ENCODE peak calls at places on chromosome 9, in six cellular contexts. J, U, S, Q, R and F are unnamed samples.

GRCh38 chr9:34520505-34521385 is 2.0 kb downstream of the ENHO start:
- DNase-seq in J (no peak), R (no peak), S (no peak), Q (no peak), U (no peak), F (no peak)

GRCh38 chr9:123952631-123953147 is 22.8 kb upstream of the DENND1A start:
- DNase-seq in J (no peak), U (no peak), S (no peak), Q (no peak), R (no peak), F (no peak)

GRCh38 chr9:96661711-96662110 is 6.6 kb upstream of the PRXL2C start:
- DNase-seq in S (peak), R (peak), Q (no peak), U (no peak), J (peak), F (no peak)

GRCh38 chr9:121107041-121107440 is 32.3 kb downstream of the CNTRL start:
- DNase-seq in U (no peak), R (peak), S (no peak), Q (no peak), J (no peak), F (no peak)

GRCh38 chr9:110142253-110142652 is 65.7 kb downstream of the C9orf152 start:
- DNase-seq in R (peak), J (no peak), U (no peak), S (no peak), Q (no peak), F (no peak)

GRCh38 chr9:135138078-135138855 is 50.8 kb downstream of the OLFM1 start:
- DNase-seq in R (no peak), J (no peak), U (no peak), Q (no peak), S (no peak), F (no peak)

GRCh38 chr9:112249277-112249676 is 74.2 kb upstream of the SUSD1 start:
- DNase-seq in U (no peak), J (peak), S (peak), R (no peak), Q (no peak), F (no peak)

GRCh38 chr9:18268381-18268780 is 205.6 kb upstream of the ADAMTSL1 start:
- DNase-seq in Q (no peak), U (peak), S (peak), R (no peak), J (peak), F (no peak)

GRCh38 chr9:93945400-93946337 is 9.5 kb downstream of the BARX1 start:
- DNase-seq in S (no peak), J (no peak), Q (no peak), U (no peak), R (no peak), F (no peak)

GRCh38 chr9:124377551-124377950 is 37.7 kb downstream of the PSMB7 start:
- DNase-seq in Q (no peak), J (no peak), U (no peak), S (no peak), R (no peak), F (no peak)

GRCh38 chr9:137421838-137422667 is 909 bp downstream of the EXD3 start:
- DNase-seq in Q (no peak), J (no peak), S (no peak), U (no peak), R (peak), F (peak)

GRCh38 chr9:134085674-134086073 is 17.8 kb upstream of the BRD3 start:
- DNase-seq in U (no peak), S (no peak), Q (no peak), R (no peak), J (no peak), F (no peak)

GRCh38 chr9:15389173-15389572 is 33.5 kb upstream of the SNAPC3 start:
- DNase-seq in S (peak), U (no peak), R (no peak), Q (no peak), J (no peak), F (no peak)

GRCh38 chr9:93234600-93234999 is 50.7 kb downstream of the WNK2 start:
- DNase-seq in S (no peak), Q (no peak), R (no peak), J (no peak), U (no peak), F (no peak)

GRCh38 chr9:136553581-136553980 is 7.7 kb upstream of the NOTCH1 start:
- DNase-seq in U (no peak), R (no peak), S (no peak), Q (no peak), J (no peak), F (no peak)

GRCh38 chr9:116096046-116096445 is 57.5 kb upstream of the PAPPA start:
- DNase-seq in S (peak), J (no peak), R (no peak), U (no peak), Q (no peak), F (no peak)

GRCh38 chr9:99357575-99357974 is 135.5 kb downstream of the SEC61B start:
- DNase-seq in J (no peak), U (no peak), R (peak), S (no peak), Q (no peak), F (no peak)

GRCh38 chr9:136634904-136635303 is 27.8 kb upstream of the EGFL7 start:
- DNase-seq in R (no peak), J (no peak), Q (no peak), U (no peak), S (no peak), F (no peak)

GRCh38 chr9:137180491-137180890 is 7.9 kb downstream of the ANAPC2 start:
- DNase-seq in U (no peak), S (no peak), J (no peak), Q (no peak), R (no peak), F (no peak)

GRCh38 chr9:114690308-114690707 is 8.3 kb upstream of the TEX48 start:
- DNase-seq in S (no peak), R (no peak), U (no peak), J (no peak), Q (no peak), F (no peak)

GRCh38 chr9:94056442-94056974 is 27.8 kb upstream of the PTPDC1 start:
- DNase-seq in J (peak), S (peak), Q (no peak), R (peak), U (no peak), F (no peak)

GRCh38 chr9:113012492-113012891 is 500 bp upstream of the ZNF883 start:
- DNase-seq in J (no peak), S (no peak), U (no peak), R (no peak), Q (no peak), F (no peak)

GRCh38 chr9:77978086-77978781 is 53.4 kb downstream of the GNAQ start:
- DNase-seq in S (no peak), Q (no peak), R (no peak), J (no peak), U (no peak), F (no peak)

GRCh38 chr9:131530546-131530929 is 525 bp downstream of the UCK1 start:
- DNase-seq in Q (peak), U (peak), R (peak), S (peak), J (peak), F (no peak)

GRCh38 chr9:69339620-69340019 is 14.6 kb downstream of the ENTREP1 start:
- DNase-seq in S (no peak), R (no peak), Q (no peak), J (no peak), U (no peak), F (no peak)

GRCh38 chr9:126499005-126499910 is 114.5 kb upstream of the LMX1B start:
- DNase-seq in R (peak), U (peak), J (peak), S (peak), Q (peak), F (peak)

GRCh38 chr9:82062245-82062644 is 73.7 kb downstream of the SPATA31D1 start:
- DNase-seq in U (no peak), S (no peak), J (no peak), Q (no peak), R (no peak), F (no peak)
- H2AFZ ChIP-seq in U (no peak), S (no peak), J (no peak), Q (no peak), R (no peak), F (no peak)

DNA sequence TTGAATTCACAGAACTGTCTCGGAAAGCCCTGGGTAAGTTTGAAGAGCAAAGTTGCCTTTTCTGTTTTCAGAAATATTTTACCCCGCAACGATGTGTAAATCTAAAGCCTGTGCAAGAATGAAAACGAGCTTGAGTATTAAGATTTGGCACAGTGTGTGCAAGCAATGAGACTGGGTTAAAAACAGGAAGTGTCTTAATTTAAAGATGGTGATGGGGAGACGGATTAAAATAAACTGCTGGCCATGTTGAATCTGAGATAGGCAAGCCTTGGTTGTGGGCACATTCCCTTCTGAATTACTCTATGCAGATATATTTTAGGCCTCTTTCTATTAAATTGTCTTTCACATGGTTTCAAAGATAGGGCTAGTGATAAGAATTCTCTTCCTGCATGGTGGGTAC is 294.2 kb upstream of the DMRT1 start:
- DNase-seq in U (no peak), R (no peak), J (no peak), S (no peak), Q (no peak), F (no peak)
- H3K4ac ChIP-seq in U (no peak), R (no peak), J (no peak), S (no peak), Q (no peak), F (no peak)

DNA sequence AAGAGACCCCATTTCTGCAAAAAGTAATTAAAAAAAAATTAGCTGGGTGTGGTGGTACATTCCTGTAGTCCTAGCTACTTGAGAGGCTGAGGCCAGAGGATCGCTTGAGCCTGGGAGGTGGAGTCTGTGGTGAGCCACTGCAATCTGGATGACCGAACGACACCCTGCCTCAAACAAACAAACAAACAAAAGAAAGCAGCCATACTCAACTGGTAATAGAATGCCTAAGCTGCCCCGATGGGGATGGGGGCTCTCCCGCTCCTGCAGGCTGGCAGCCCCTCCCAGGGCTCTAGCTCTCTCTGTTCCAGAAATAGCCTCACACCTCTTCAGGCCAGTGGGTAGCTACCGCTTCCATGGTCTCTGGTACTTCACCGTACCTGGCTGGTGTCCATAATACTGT is 241.8 kb downstream of the FANCC start:
- DNase-seq in Q (no peak), R (no peak), S (no peak), U (no peak), J (no peak), F (no peak)
- H2AFZ ChIP-seq in Q (no peak), R (no peak), S (no peak), U (no peak), J (no peak), F (no peak)

GRCh38 chr9:20405086-20405485 is 217.2 kb downstream of the MLLT3 start:
- DNase-seq in R (no peak), Q (no peak), S (peak), U (no peak), J (no peak), F (no peak)

GRCh38 chr9:20406344-20406743 is 216.0 kb downstream of the MLLT3 start:
- DNase-seq in R (no peak), Q (no peak), J (no peak), S (no peak), U (no peak), F (no peak)

GRCh38 chr9:20407013-20407412 is 215.3 kb downstream of the MLLT3 start:
- DNase-seq in S (no peak), U (no peak), R (no peak), Q (no peak), J (no peak), F (no peak)

GRCh38 chr9:20409321-20410092 is 212.8 kb downstream of the MLLT3 start:
- DNase-seq in R (no peak), U (no peak), S (no peak), J (no peak), Q (no peak), F (no peak)

DNA sequence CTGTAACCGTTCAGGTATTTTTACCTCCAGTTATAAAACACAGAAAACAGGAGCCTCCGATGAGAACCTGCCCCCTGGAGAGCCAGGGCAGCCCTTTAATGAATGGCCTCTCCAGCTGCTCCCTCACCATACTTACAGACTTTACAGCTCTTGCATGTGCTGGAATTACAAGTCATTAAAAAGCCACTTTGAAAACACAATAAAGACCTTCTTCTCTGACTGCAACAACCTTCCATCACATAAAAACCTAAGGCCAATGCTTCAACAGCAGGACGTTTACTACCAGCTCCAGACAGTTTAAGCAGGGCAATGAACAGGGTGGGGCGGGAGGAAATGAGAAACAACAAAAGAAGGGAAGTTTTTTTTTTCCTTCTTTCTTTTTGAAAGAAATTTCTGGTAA is 213.8 kb downstream of the MLLT3 start:
- DNase-seq in Q (no peak), R (no peak), U (peak), S (no peak), J (no peak), F (no peak)
- H3K4ac ChIP-seq in Q (no peak), R (no peak), U (no peak), S (no peak), J (no peak), F (no peak)

GRCh38 chr9:129139993-129140396 is 28.8 kb downstream of the PTPA start:
- DNase-seq in U (peak), J (peak), Q (no peak), R (peak), S (peak), F (peak)
- H2AFZ ChIP-seq in U (no peak), J (no peak), Q (no peak), R (peak), S (peak), F (no peak)

DNA sequence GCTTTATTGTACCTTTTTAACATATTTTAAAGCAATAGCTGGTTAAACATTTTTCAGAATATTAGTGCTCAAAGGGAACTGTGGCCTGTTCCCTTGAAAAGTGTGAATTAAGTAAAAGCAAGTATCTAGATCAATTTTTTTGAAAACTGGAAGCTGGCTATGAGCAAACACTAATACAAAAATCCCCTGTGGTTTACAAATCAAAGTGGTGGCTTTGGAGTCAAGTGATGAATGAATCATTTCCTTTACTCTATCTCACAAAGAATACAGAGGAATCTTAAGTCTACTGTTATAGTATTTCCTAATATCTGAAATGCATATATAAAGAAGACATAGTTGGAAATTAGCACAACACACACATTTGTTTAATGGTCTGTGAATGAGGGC is 212.4 kb upstream of the C9orf72 start:
- DNase-seq in S (no peak), Q (no peak), J (peak), R (peak), U (no peak), F (no peak)
- H3K4ac ChIP-seq in S (no peak), Q (no peak), J (no peak), R (no peak), U (no peak), F (no peak)

DNA sequence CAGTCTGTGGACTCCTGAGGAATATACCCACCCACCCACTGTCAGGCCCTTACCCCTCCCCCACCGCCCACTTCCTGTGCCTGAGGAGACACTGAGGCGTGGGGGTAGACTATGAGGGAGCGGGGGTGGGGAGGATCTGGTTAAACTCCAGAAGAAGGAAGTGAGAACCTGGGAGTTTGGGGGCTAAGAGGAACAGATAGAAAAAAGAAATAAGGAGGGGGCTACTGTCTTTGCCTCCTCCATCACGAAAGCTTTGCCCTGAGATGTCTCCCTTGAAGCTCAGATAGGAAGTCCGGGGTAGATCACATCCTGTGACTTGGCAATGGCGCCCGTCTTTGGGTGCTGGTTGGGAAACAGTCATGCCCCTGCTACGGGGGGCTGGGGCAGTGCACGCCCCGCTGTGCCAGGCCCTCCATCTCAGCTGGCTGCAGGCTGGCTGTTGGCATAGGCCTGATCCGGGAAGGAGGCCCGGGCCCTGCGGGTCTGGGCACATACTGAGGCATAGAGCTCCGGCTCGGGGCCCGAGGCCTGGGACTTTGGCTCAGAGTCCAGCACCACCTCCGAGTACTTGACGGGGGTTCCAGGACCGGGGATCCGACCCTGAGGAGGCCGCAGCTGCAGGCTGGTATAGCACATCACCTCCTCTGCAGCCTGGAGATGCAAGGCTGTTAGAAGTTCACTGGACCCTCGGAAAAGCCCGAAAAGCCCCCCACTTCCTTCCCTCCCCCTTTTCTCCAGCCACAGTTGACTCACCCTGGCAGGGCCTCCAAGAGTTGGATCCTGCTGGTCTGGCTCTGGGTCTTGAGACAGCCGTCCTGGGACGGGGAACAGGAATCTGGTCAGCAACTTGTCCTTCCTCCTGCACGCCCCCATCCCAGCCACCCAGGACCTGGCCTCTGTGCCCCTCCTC is 1.0 kb downstream of the SIT1 start:
- DNase-seq in J (no peak), U (no peak), S (no peak), Q (no peak), R (no peak), F (no peak)
- H2AFZ ChIP-seq in J (no peak), U (peak), S (peak), Q (no peak), R (no peak), F (no peak)